ENCODE peak calls at places on chromosomes 7 and 10, in ten cellular contexts. M is upper lobe of right lung, V is hepatocyte, B is coronary artery, L is endothelial cell of umbilical vein, F is PC-9, Q is kidney, P is esophagus squamous epithelium, Y is mesendoderm, G is lower lobe of right lung. S is an unnamed sample.
A peak's percentile ranks its signal among the peaks of the same experiment; 100 is the strongest.

GRCh38 chr7:34320926-34321609 is 336.9 kb upstream of the NPSR1 start:
- DNase-seq in F (peak; percentile 80), L (peak; percentile 79), P (no peak), M (peak; percentile 72), G (peak; percentile 55), Q (peak; percentile 68), V (peak; percentile 82), B (no peak), Y (peak; percentile 89), S (peak; percentile 5)

GRCh38 chr7:150788474-150789269 is 11.5 kb downstream of the TMEM176B start:
- DNase-seq in V (no peak), L (no peak), P (no peak), Y (no peak), B (no peak), F (no peak), Q (no peak), G (no peak), M (no peak), S (no peak)

GRCh38 chr7:31192996-31193395 is 140.9 kb downstream of the ADCYAP1R1 start:
- DNase-seq in Y (peak; percentile 87), L (peak; percentile 36), F (peak; percentile 52), P (no peak), M (peak; percentile 73), V (peak; percentile 84), B (no peak), Q (peak; percentile 76), G (peak; percentile 54), S (no peak)

GRCh38 chr7:2509298-2509906 is 10.2 kb upstream of the LFNG start:
- DNase-seq in B (no peak), Y (no peak), V (no peak), G (no peak), F (no peak), M (no peak), L (no peak), Q (no peak), P (no peak), S (no peak)

GRCh38 chr7:114229251-114229650 is 185.4 kb upstream of the FOXP2 start:
- DNase-seq in V (no peak), Y (peak; percentile 43), Q (no peak), L (no peak), B (no peak), M (no peak), G (no peak), F (no peak), P (no peak), S (no peak)

GRCh38 chr7:139853576-139854511 is 24.8 kb downstream of the TBXAS1 start:
- DNase-seq in F (no peak), M (no peak), Q (no peak), Y (no peak), B (peak; percentile 80), P (no peak), G (no peak), L (no peak), V (no peak), S (peak; percentile 27)

GRCh38 chr7:33792547-33793105 is 112.7 kb upstream of the BMPER start:
- DNase-seq in F (no peak), M (no peak), G (no peak), L (no peak), P (no peak), Y (no peak), B (no peak), V (no peak), Q (no peak), S (no peak)

GRCh38 chr10:8794860-8795259 is 740.4 kb downstream of the GATA3 start:
- DNase-seq in V (no peak), M (no peak), Y (no peak), L (no peak), B (no peak), F (no peak), P (no peak), G (no peak), Q (no peak), S (no peak)

GRCh38 chr7:107940146-107940489 is 49.1 kb downstream of the DLD start:
- DNase-seq in Y (no peak), L (no peak), B (no peak), G (no peak), Q (no peak), F (no peak), P (no peak), V (no peak), M (no peak), S (no peak)
- H3K27ac ChIP-seq in Y (no peak overlapping the region), L (peak overlapping the region; percentile 91), B (peak overlapping the region; percentile 6), G (peak overlapping the region; percentile 48), Q (peak overlapping the region; percentile 61), F (no peak overlapping the region), P (peak overlapping the region; percentile 92), V (peak overlapping the region; percentile 72), M (peak overlapping the region; percentile 45), S (peak overlapping the region; percentile 86)

DNA sequence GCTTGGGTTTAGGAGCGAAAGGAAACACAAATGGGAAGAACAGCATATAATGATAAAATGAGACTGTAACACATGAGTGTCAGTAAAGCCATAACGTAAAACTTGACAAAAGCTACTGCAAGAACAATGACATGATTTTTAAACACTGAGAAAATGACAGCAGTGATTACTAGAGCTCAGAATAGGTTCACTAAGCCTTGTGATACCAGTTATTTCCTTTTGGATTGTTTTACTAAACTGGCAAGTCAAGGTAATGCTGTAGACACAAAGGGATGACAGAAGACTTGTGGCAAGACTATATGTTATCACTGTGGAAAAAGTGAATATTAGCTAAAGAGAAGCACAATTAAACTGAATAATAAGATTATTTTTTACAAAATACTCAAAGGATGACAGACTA is 12.7 kb downstream of the NCOA4 start:
- DNase-seq in Q (no peak), G (no peak), P (no peak), V (no peak), F (no peak), Y (no peak), M (no peak), B (no peak), L (peak; percentile 54), S (no peak)
- H3K27ac ChIP-seq in Q (no peak overlapping the region), G (peak overlapping the region; percentile 61), P (no peak overlapping the region), V (no peak overlapping the region), F (no peak overlapping the region), Y (no peak overlapping the region), M (peak overlapping the region; percentile 42), B (no peak overlapping the region), L (peak overlapping the region; percentile 81), S (no peak overlapping the region)

GRCh38 chr10:35398888-35399287 is 62.6 kb downstream of the CCNY start:
- DNase-seq in G (no peak), L (no peak), M (no peak), F (no peak), Y (no peak), Q (no peak), B (no peak), V (no peak), P (no peak), S (no peak)

GRCh38 chr10:35398355-35398754 is 62.0 kb downstream of the CCNY start:
- DNase-seq in V (no peak), B (no peak), M (no peak), L (no peak), G (no peak), Y (no peak), F (no peak), Q (no peak), P (no peak), S (no peak)

GRCh38 chr10:35400600-35401268 is 64.4 kb downstream of the CCNY start:
- DNase-seq in Y (no peak), F (no peak), G (no peak), L (no peak), M (no peak), Q (no peak), B (no peak), V (no peak), P (no peak), S (no peak)

GRCh38 chr10:35397953-35398352 is 61.6 kb downstream of the CCNY start:
- DNase-seq in B (no peak), Q (no peak), G (no peak), V (no peak), M (no peak), P (no peak), L (no peak), Y (no peak), F (no peak), S (no peak)

GRCh38 chr10:35399414-35400009 is 63.2 kb downstream of the CCNY start:
- DNase-seq in G (no peak), Q (no peak), F (no peak), V (no peak), M (no peak), L (no peak), P (no peak), B (no peak), Y (no peak), S (no peak)
- H3K27ac ChIP-seq in G (no peak overlapping the region), Q (no peak overlapping the region), F (no peak overlapping the region), V (no peak overlapping the region), M (no peak overlapping the region), L (no peak overlapping the region), P (no peak overlapping the region), B (no peak overlapping the region), Y (no peak overlapping the region), S (no peak overlapping the region)

DNA sequence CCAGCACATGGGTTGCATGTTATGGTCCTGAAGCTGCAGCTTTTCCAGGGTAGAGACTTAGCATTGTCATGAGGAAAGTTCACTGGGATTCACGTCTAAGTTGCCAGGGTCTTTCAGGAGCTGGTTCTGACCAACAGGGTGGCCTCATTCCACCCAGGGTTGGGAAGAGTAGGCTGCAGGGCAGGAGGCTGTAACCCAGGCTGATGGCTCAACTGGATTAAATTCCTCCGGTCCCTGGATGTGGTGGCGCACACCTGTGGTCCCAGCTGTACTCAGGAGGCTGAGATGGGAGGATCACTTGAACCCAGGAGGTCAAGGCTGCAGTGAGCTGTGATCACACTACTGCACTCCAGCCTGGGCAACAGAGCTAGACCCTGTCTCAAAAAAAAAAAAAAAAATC is 44.2 kb downstream of the ASB13 start:
- DNase-seq in L (no peak), V (no peak), M (no peak), Y (no peak), Q (peak; percentile 10), B (no peak), G (peak; percentile 18), F (no peak), P (no peak), S (no peak)
- H3K27ac ChIP-seq in L (no peak overlapping the region), V (no peak overlapping the region), M (no peak overlapping the region), Y (no peak overlapping the region), Q (no peak overlapping the region), B (no peak overlapping the region), G (no peak overlapping the region), F (peak overlapping the region; percentile 77), P (no peak overlapping the region), S (peak overlapping the region; percentile 90)

GRCh38 chr7:101744588-101744987 is 72.8 kb upstream of the CUX1 start:
- DNase-seq in F (no peak), B (no peak), M (no peak), L (no peak), G (no peak), V (no peak), Q (no peak), Y (no peak), P (no peak), S (no peak)

GRCh38 chr7:101743241-101743994 is 74.0 kb upstream of the CUX1 start:
- DNase-seq in G (peak; percentile 69), L (peak; percentile 59), Q (no peak), Y (peak; percentile 75), V (peak; percentile 70), M (peak; percentile 82), B (no peak), F (peak; percentile 66), P (no peak), S (no peak)

GRCh38 chr7:101739757-101740398 is 77.5 kb upstream of the CUX1 start:
- DNase-seq in P (no peak), Q (no peak), G (no peak), M (no peak), L (peak; percentile 21), V (no peak), Y (no peak), F (peak; percentile 59), B (no peak), S (no peak)

GRCh38 chr7:101743995-101744360 is 73.4 kb upstream of the CUX1 start:
- DNase-seq in M (no peak), F (no peak), Y (peak; percentile 71), B (no peak), P (no peak), V (no peak), G (no peak), Q (no peak), L (no peak), S (no peak)

GRCh38 chr7:101740981-101741725 is 76.3 kb upstream of the CUX1 start:
- DNase-seq in P (no peak), L (no peak), V (no peak), B (no peak), F (no peak), Q (no peak), Y (no peak), M (no peak), G (no peak), S (no peak)
- H3K27ac ChIP-seq in P (no peak overlapping the region), L (no peak overlapping the region), V (no peak overlapping the region), B (no peak overlapping the region), F (no peak overlapping the region), Q (no peak overlapping the region), Y (no peak overlapping the region), M (no peak overlapping the region), G (no peak overlapping the region), S (no peak overlapping the region)

S was measured in thoracic aorta.